ENCODE peak calls at places on chromosomes 4 and X, in five cellular contexts. One of them, this sample, is unnamed. For H3K4me1, the result is how much of the 10 kb centered on the place peaks cover.

GRCh38 chrX:75158054-75158453 is 2.0 kb upstream of the ABCB7 start:
- DNase-seq in psoas muscle: no peak
- DNase-seq in Peyer's patch: no peak
- DNase-seq in HCT116: no peak
- DNase-seq in thyroid gland: no peak
- DNase-seq in this sample: no peak

GRCh38 chrX:151624677-151625076 is 61.2 kb downstream of the PASD1 start:
- DNase-seq in psoas muscle: no peak
- DNase-seq in Peyer's patch: no peak
- DNase-seq in HCT116: no peak
- DNase-seq in thyroid gland: no peak
- DNase-seq in this sample: no peak

GRCh38 chrX:104113237-104113965 is 1.1 kb downstream of the ZCCHC18 start:
- DNase-seq in HCT116: no peak
- DNase-seq in psoas muscle: peak
- DNase-seq in thyroid gland: peak
- DNase-seq in Peyer's patch: peak
- DNase-seq in this sample: peak

GRCh38 chr4:111630705-111631104 is 514.5 kb upstream of the FAM241A start:
- DNase-seq in HCT116: peak
- DNase-seq in thyroid gland: no peak
- DNase-seq in Peyer's patch: no peak
- DNase-seq in psoas muscle: no peak
- DNase-seq in this sample: no peak

GRCh38 chr4:76206222-76206942 is 7.2 kb downstream of the SCARB2 start:
- DNase-seq in psoas muscle: no peak
- DNase-seq in thyroid gland: no peak
- DNase-seq in Peyer's patch: no peak
- DNase-seq in HCT116: no peak
- DNase-seq in this sample: no peak

GRCh38 chr4:156763511-156763910 is 208.1 kb downstream of the PDGFC start:
- DNase-seq in psoas muscle: no peak
- DNase-seq in Peyer's patch: no peak
- DNase-seq in thyroid gland: no peak
- DNase-seq in HCT116: no peak
- DNase-seq in this sample: no peak

GRCh38 chrX:1491851-1492349 is 39.2 kb upstream of the ASMTL start:
- DNase-seq in HCT116: peak
- DNase-seq in thyroid gland: no peak
- DNase-seq in psoas muscle: no peak
- DNase-seq in Peyer's patch: peak
- DNase-seq in this sample: peak

GRCh38 chr4:179989975-179990374 is 2253.2 kb upstream of the TENM3 start:
- DNase-seq in thyroid gland: peak
- DNase-seq in psoas muscle: no peak
- DNase-seq in HCT116: no peak
- DNase-seq in Peyer's patch: no peak
- DNase-seq in this sample: no peak

GRCh38 chr4:139913398-139913990 is 240.5 kb downstream of the MAML3 start:
- DNase-seq in psoas muscle: no peak
- DNase-seq in HCT116: no peak
- DNase-seq in thyroid gland: no peak
- DNase-seq in Peyer's patch: no peak
- DNase-seq in this sample: no peak

GRCh38 chrX:153438522-153438921 is 7.3 kb downstream of the TREX2 start:
- DNase-seq in thyroid gland: peak
- DNase-seq in Peyer's patch: no peak
- DNase-seq in psoas muscle: no peak
- DNase-seq in HCT116: no peak
- DNase-seq in this sample: no peak

GRCh38 chrX:11908371-11908770 is 150.3 kb downstream of the MSL3 start:
- DNase-seq in psoas muscle: no peak
- DNase-seq in HCT116: no peak
- DNase-seq in Peyer's patch: no peak
- DNase-seq in thyroid gland: no peak
- DNase-seq in this sample: peak

GRCh38 chrX:107713205-107714195 is 62.1 kb downstream of the TSC22D3 start:
- DNase-seq in thyroid gland: peak
- DNase-seq in psoas muscle: no peak
- DNase-seq in Peyer's patch: no peak
- DNase-seq in HCT116: no peak
- DNase-seq in this sample: peak

GRCh38 chr4:73855406-73855805 is 2.3 kb downstream of the PF4V1 start:
- DNase-seq in HCT116: no peak
- DNase-seq in psoas muscle: no peak
- DNase-seq in thyroid gland: no peak
- DNase-seq in Peyer's patch: no peak
- DNase-seq in this sample: no peak

GRCh38 chr4:64799751-64800150 is 390.5 kb upstream of the TECRL start:
- DNase-seq in psoas muscle: no peak
- DNase-seq in HCT116: no peak
- DNase-seq in thyroid gland: no peak
- DNase-seq in Peyer's patch: no peak
- DNase-seq in this sample: no peak

GRCh38 chrX:76029385-76029784 is 143.5 kb upstream of the PBDC1 start:
- DNase-seq in psoas muscle: no peak
- DNase-seq in thyroid gland: no peak
- DNase-seq in HCT116: no peak
- DNase-seq in Peyer's patch: no peak
- DNase-seq in this sample: no peak

GRCh38 chrX:33725556-33726232 is 406.4 kb downstream of the FAM47A start:
- DNase-seq in psoas muscle: peak
- DNase-seq in HCT116: no peak
- DNase-seq in thyroid gland: peak
- DNase-seq in Peyer's patch: no peak
- DNase-seq in this sample: no peak

GRCh38 chrX:70998402-70999027 is 67.6 kb upstream of the SLC7A3 start:
- DNase-seq in Peyer's patch: no peak
- DNase-seq in psoas muscle: no peak
- DNase-seq in thyroid gland: peak
- DNase-seq in HCT116: no peak
- DNase-seq in this sample: peak

GRCh38 chr4:79198886-79199591 is 126.8 kb downstream of the NAA11 start:
- DNase-seq in HCT116: no peak
- DNase-seq in Peyer's patch: no peak
- DNase-seq in thyroid gland: no peak
- DNase-seq in psoas muscle: no peak
- DNase-seq in this sample: no peak

GRCh38 chr4:66023061-66023460 is 352.8 kb upstream of the EPHA5 start:
- DNase-seq in HCT116: no peak
- DNase-seq in thyroid gland: no peak
- DNase-seq in psoas muscle: no peak
- DNase-seq in Peyer's patch: no peak
- DNase-seq in this sample: no peak

GRCh38 chrX:11944486-11944885 is 186.4 kb downstream of the MSL3 start:
- DNase-seq in Peyer's patch: no peak
- DNase-seq in HCT116: no peak
- DNase-seq in psoas muscle: no peak
- DNase-seq in thyroid gland: no peak
- DNase-seq in this sample: no peak

GRCh38 chr4:163332526-163333405 is at the start of gene NPY1R:
- DNase-seq in thyroid gland: peak
- DNase-seq in HCT116: peak
- DNase-seq in Peyer's patch: no peak
- DNase-seq in psoas muscle: peak
- DNase-seq in this sample: no peak

GRCh38 chr4:109846395-109847098 is 1.4 kb upstream of the LRIT3 start:
- DNase-seq in Peyer's patch: no peak
- DNase-seq in psoas muscle: no peak
- DNase-seq in HCT116: no peak
- DNase-seq in thyroid gland: no peak
- DNase-seq in this sample: no peak

GRCh38 chrX:120365320-120365719 is 3.4 kb downstream of the ATP1B4 start:
- DNase-seq in thyroid gland: peak
- DNase-seq in psoas muscle: peak
- DNase-seq in HCT116: no peak
- DNase-seq in Peyer's patch: peak
- DNase-seq in this sample: peak

GRCh38 chr4:178205826-178206225 is 763.6 kb upstream of the AGA start:
- DNase-seq in thyroid gland: no peak
- DNase-seq in psoas muscle: no peak
- DNase-seq in HCT116: no peak
- DNase-seq in Peyer's patch: no peak
- DNase-seq in this sample: no peak

GRCh38 chr4:135739354-135739753 is 1537.8 kb upstream of the PABPC4L start:
- DNase-seq in thyroid gland: no peak
- DNase-seq in psoas muscle: no peak
- DNase-seq in HCT116: no peak
- DNase-seq in Peyer's patch: no peak
- DNase-seq in this sample: no peak

GRCh38 chrX:77768787-77769186 is 17.2 kb downstream of the ATRX start:
- DNase-seq in HCT116: no peak
- DNase-seq in thyroid gland: no peak
- DNase-seq in Peyer's patch: no peak
- DNase-seq in psoas muscle: no peak
- DNase-seq in this sample: no peak

GRCh38 chr4:76990288-76991080 is 40.9 kb downstream of the SEPTIN11 start:
- DNase-seq in HCT116: no peak
- DNase-seq in psoas muscle: no peak
- DNase-seq in Peyer's patch: no peak
- DNase-seq in thyroid gland: no peak
- DNase-seq in this sample: no peak

GRCh38 chrX:154732421-154733071 is 18.3 kb downstream of the GAB3 start:
- DNase-seq in psoas muscle: no peak
- DNase-seq in HCT116: no peak
- DNase-seq in Peyer's patch: no peak
- DNase-seq in thyroid gland: no peak
- DNase-seq in this sample: no peak

GRCh38 chrX:154730271-154730883 is 20.5 kb downstream of the GAB3 start:
- DNase-seq in thyroid gland: peak
- DNase-seq in Peyer's patch: no peak
- DNase-seq in psoas muscle: peak
- DNase-seq in HCT116: no peak
- DNase-seq in this sample: no peak

GRCh38 chrX:154733072-154733425 is 17.8 kb downstream of the GAB3 start:
- DNase-seq in HCT116: no peak
- DNase-seq in psoas muscle: no peak
- DNase-seq in thyroid gland: no peak
- DNase-seq in Peyer's patch: no peak
- DNase-seq in this sample: no peak

GRCh38 chrX:154731203-154731602 is 19.7 kb downstream of the GAB3 start:
- DNase-seq in HCT116: no peak
- DNase-seq in Peyer's patch: no peak
- DNase-seq in psoas muscle: no peak
- DNase-seq in thyroid gland: no peak
- DNase-seq in this sample: no peak

DNA sequence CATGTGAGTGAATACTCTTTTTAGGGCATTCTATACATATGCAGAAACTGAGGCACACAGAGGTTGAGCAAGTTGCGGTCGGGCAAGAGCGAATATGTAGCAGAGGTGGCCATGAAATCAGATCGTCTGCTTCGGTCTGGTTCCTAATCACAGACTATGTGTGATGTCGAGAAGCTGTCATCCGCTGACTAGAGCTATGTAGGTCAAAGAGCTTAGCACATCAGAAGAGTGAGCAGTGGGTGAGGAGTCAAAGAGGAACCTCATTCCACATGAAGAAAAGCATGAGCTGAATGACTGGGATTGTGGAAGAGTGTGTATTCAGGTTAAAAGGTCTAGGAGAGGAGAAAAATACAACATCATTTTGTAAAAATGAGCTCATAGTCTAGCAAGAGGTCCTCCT is 19.0 kb downstream of the GAB3 start:
- DNase-seq in HCT116: no peak
- DNase-seq in psoas muscle: no peak
- DNase-seq in thyroid gland: no peak
- DNase-seq in Peyer's patch: no peak
- DNase-seq in this sample: no peak
- H3K4me1 ChIP-seq in HCT116: under half
- H3K4me1 ChIP-seq in psoas muscle: half or more
- H3K4me1 ChIP-seq in thyroid gland: half or more
- H3K4me1 ChIP-seq in Peyer's patch: under half
- H3K4me1 ChIP-seq in this sample: under half

DNA sequence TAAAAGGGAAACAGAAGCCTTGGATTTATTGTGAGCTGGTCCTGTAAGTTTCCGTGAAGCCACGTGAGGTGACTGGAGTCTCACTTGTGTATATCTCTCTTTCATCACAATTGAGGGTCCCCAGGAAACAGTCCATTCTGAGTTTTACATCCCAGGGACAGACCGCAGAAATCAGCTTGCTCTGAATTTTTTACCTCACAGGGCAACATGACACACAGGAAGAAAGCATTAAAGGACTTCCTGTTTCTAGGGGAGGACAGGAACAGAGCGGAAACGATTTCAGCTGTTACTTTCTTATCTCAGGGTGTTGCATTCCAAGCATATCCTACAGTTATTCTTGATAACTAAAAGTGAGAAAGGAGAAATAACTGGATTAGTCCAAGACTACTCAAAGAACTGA is 553.5 kb downstream of the TRAM1L1 start:
- DNase-seq in Peyer's patch: no peak
- DNase-seq in thyroid gland: no peak
- DNase-seq in psoas muscle: no peak
- DNase-seq in HCT116: no peak
- DNase-seq in this sample: no peak
- H3K27ac ChIP-seq in Peyer's patch: no peak
- H3K27ac ChIP-seq in thyroid gland: no peak
- H3K27ac ChIP-seq in psoas muscle: no peak
- H3K27ac ChIP-seq in HCT116: no peak
- H3K27ac ChIP-seq in this sample: no peak

DNA sequence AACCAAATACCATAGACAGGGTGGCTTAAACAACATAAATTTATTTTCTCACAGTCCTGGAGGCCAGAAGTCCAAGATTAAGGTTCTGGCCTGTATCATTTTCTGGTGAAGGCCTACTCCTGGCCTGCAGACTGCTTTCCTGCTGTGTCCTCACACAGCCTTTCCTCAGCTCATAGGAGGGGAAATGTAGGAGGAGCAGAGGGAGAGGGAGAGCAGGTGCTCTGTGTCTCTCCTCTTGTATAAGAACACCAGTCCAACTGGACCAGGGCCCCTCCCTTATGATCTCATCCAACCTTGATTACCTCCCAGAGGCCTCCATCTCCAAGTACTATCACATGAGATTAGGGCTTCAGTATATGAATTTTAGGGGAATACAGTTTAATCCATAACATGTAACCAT is 34.3 kb downstream of the RAPGEF2 start:
- DNase-seq in psoas muscle: no peak
- DNase-seq in thyroid gland: no peak
- DNase-seq in HCT116: no peak
- DNase-seq in Peyer's patch: no peak
- DNase-seq in this sample: no peak
- H3K4me1 ChIP-seq in psoas muscle: half or more
- H3K4me1 ChIP-seq in thyroid gland: under half
- H3K4me1 ChIP-seq in HCT116: under half
- H3K4me1 ChIP-seq in Peyer's patch: under half
- H3K4me1 ChIP-seq in this sample: under half

GRCh38 chrX:131747173-131747572 is 203.3 kb downstream of the OR13H1 start:
- DNase-seq in psoas muscle: peak
- DNase-seq in HCT116: no peak
- DNase-seq in thyroid gland: no peak
- DNase-seq in Peyer's patch: peak
- DNase-seq in this sample: peak

GRCh38 chrX:131741103-131741581 is 197.3 kb downstream of the OR13H1 start:
- DNase-seq in HCT116: no peak
- DNase-seq in psoas muscle: peak
- DNase-seq in Peyer's patch: peak
- DNase-seq in thyroid gland: no peak
- DNase-seq in this sample: no peak

GRCh38 chrX:131745942-131746489 is 202.1 kb downstream of the OR13H1 start:
- DNase-seq in psoas muscle: no peak
- DNase-seq in Peyer's patch: no peak
- DNase-seq in HCT116: no peak
- DNase-seq in thyroid gland: no peak
- DNase-seq in this sample: no peak

GRCh38 chrX:131746491-131746968 is 202.7 kb downstream of the OR13H1 start:
- DNase-seq in psoas muscle: peak
- DNase-seq in HCT116: peak
- DNase-seq in Peyer's patch: peak
- DNase-seq in thyroid gland: no peak
- DNase-seq in this sample: no peak
- H3K27ac ChIP-seq in psoas muscle: peak
- H3K27ac ChIP-seq in HCT116: no peak
- H3K27ac ChIP-seq in Peyer's patch: no peak
- H3K27ac ChIP-seq in thyroid gland: no peak
- H3K27ac ChIP-seq in this sample: peak